ENCODE peak calls at places on chromosomes 6 and 20, in ten cellular contexts. O is NCI-H1105 treated with DMSO at 0.1 percent for 48 hours, Q is ovary, P is myocyte, W is RWPE1, Y is NB4, R is SHP77 treated with DMSO at 0.1 percent for 48 hours, M is glomerular endothelial cell, B is aorta, U is substantia nigra. V is an unnamed sample.

GRCh38 chr6:137661601-137662000 is 167.4 kb upstream of the OLIG3 start:
- DNase-seq in M (no peak), U (no peak), P (peak), Q (no peak), O (no peak), Y (peak), W (peak), B (no peak), R (no peak), V (peak)

GRCh38 chr6:157218371-157219198 is 104.7 kb downstream of the TMEM242 start:
- DNase-seq in W (no peak), R (no peak), Q (no peak), B (peak), M (no peak), O (no peak), U (no peak), P (no peak), Y (no peak), V (no peak)

GRCh38 chr6:144055121-144055931 is 40.0 kb downstream of the SF3B5 start:
- DNase-seq in O (no peak), Q (no peak), Y (no peak), B (no peak), R (no peak), W (no peak), P (no peak), M (no peak), U (no peak), V (no peak)

GRCh38 chr6:113856011-113856551 is 1.1 kb upstream of the MARCKS start:
- DNase-seq in O (peak), R (peak), B (no peak), Y (peak), U (peak), Q (peak), M (no peak), W (peak), P (peak), V (peak)

GRCh38 chr6:90425161-90425641 is 128.6 kb upstream of the BACH2 start:
- DNase-seq in R (no peak), W (no peak), B (no peak), P (no peak), O (no peak), Y (no peak), Q (no peak), U (no peak), M (no peak), V (no peak)

GRCh38 chr6:4374231-4374630 is 238.9 kb upstream of the ECI2 start:
- DNase-seq in Y (no peak), Q (no peak), U (no peak), B (no peak), O (no peak), P (peak), M (no peak), R (no peak), W (no peak), V (no peak)

GRCh38 chr6:135410856-135411255 is 86.7 kb downstream of the AHI1 start:
- DNase-seq in Q (no peak), U (no peak), B (no peak), Y (no peak), M (no peak), O (no peak), W (no peak), R (no peak), P (no peak), V (no peak)

GRCh38 chr6:108872001-108872974 is 24.1 kb downstream of the ARMC2 start:
- DNase-seq in B (no peak), M (no peak), P (peak), Y (no peak), Q (no peak), U (no peak), O (no peak), R (no peak), W (no peak), V (no peak)

GRCh38 chr6:11358904-11359840 is 126.7 kb upstream of the NEDD9 start:
- DNase-seq in Q (no peak), Y (no peak), U (no peak), W (no peak), R (no peak), O (no peak), M (no peak), B (no peak), P (no peak), V (no peak)

GRCh38 chr20:37276494-37277252 is 12.8 kb upstream of the MANBAL start:
- DNase-seq in P (peak), Q (peak), U (peak), W (peak), B (peak), R (peak), M (peak), O (no peak), Y (peak), V (peak)

GRCh38 chr6:7763896-7764295 is 38.0 kb downstream of the BMP6 start:
- DNase-seq in W (no peak), O (no peak), B (no peak), R (peak), Q (no peak), P (no peak), M (no peak), Y (no peak), U (no peak), V (no peak)

GRCh38 chr6:166747644-166748595 is 120.9 kb upstream of the RPS6KA2 start:
- DNase-seq in Q (no peak), M (no peak), B (peak), O (no peak), Y (peak), W (no peak), P (peak), U (no peak), R (no peak), V (no peak)

GRCh38 chr20:33466303-33466646 is 22.7 kb upstream of the SNTA1 start:
- DNase-seq in M (no peak), W (no peak), U (no peak), O (no peak), P (no peak), R (no peak), Q (no peak), B (no peak), Y (no peak), V (no peak)

GRCh38 chr6:46796842-46797241 is 3.7 kb downstream of the MEP1A start:
- DNase-seq in R (no peak), Y (no peak), M (no peak), W (peak), U (no peak), B (no peak), P (no peak), Q (no peak), O (no peak), V (no peak)

GRCh38 chr20:57500235-57500634 is 24.7 kb downstream of the CTCFL start:
- DNase-seq in U (no peak), Y (no peak), Q (no peak), R (no peak), P (no peak), O (no peak), B (no peak), W (no peak), M (no peak), V (no peak)

GRCh38 chr6:39791850-39792500 is at the start of gene DAAM2:
- DNase-seq in M (no peak), R (no peak), Y (no peak), Q (peak), U (peak), B (peak), O (peak), P (peak), W (no peak), V (peak)

GRCh38 chr20:38799248-38799647 is 6.2 kb upstream of the PPP1R16B start:
- DNase-seq in B (no peak), U (no peak), O (no peak), P (no peak), W (no peak), R (no peak), Y (peak), Q (no peak), M (peak), V (no peak)

GRCh38 chr6:6851059-6851658 is 256.6 kb upstream of the RREB1 start:
- DNase-seq in Q (peak), B (no peak), U (no peak), Y (no peak), M (peak), P (peak), O (no peak), W (peak), R (peak), V (peak)

GRCh38 chr20:51327251-51327841 is 215.2 kb downstream of the NFATC2 start:
- DNase-seq in U (no peak), P (peak), B (no peak), W (no peak), Y (no peak), Q (no peak), O (no peak), R (no peak), M (no peak), V (peak)

GRCh38 chr6:109255946-109256628 is 126.2 kb downstream of the CD164 start:
- DNase-seq in R (peak), W (no peak), Y (no peak), P (no peak), Q (no peak), U (no peak), O (peak), M (no peak), B (no peak), V (no peak)

GRCh38 chr6:16092140-16092539 is 36.7 kb upstream of the MYLIP start:
- DNase-seq in M (peak), U (no peak), Y (peak), Q (no peak), P (no peak), O (no peak), R (no peak), B (no peak), W (no peak), V (no peak)

GRCh38 chr20:2507464-2507863 is 1.3 kb downstream of the ZNF343 start:
- DNase-seq in P (peak), M (no peak), W (no peak), R (no peak), U (no peak), B (no peak), O (no peak), Y (peak), Q (no peak), V (peak)

GRCh38 chr6:70337379-70338073 is 34.6 kb upstream of the COL9A1 start:
- DNase-seq in W (no peak), P (no peak), M (no peak), B (no peak), Y (no peak), Q (no peak), U (no peak), O (no peak), R (no peak), V (no peak)

GRCh38 chr6:48641544-48641943 is 530.5 kb upstream of the PTCHD4 start:
- DNase-seq in O (no peak), R (no peak), Y (no peak), P (peak), M (no peak), B (no peak), U (no peak), W (no peak), Q (no peak), V (peak)

GRCh38 chr20:5354871-5355270 is 38.1 kb upstream of the PROKR2 start:
- DNase-seq in Y (no peak), B (no peak), U (no peak), O (no peak), Q (no peak), M (no peak), P (no peak), W (no peak), R (no peak), V (no peak)

GRCh38 chr6:31821301-31822037 is 6.1 kb upstream of the HSPA1B start:
- DNase-seq in M (no peak), B (peak), R (peak), U (peak), Y (peak), W (peak), P (peak), O (peak), Q (peak), V (peak)

GRCh38 chr6:19999319-20000191 is 162.4 kb downstream of the ID4 start:
- DNase-seq in O (no peak), U (no peak), P (no peak), R (no peak), B (no peak), Y (peak), W (peak), M (no peak), Q (no peak), V (peak)

GRCh38 chr6:111871207-111871606 is 2.0 kb downstream of the FYN start:
- DNase-seq in U (no peak), M (no peak), O (no peak), R (no peak), W (no peak), P (no peak), Q (no peak), B (no peak), Y (peak), V (no peak)

GRCh38 chr6:14023855-14024254 is 93.7 kb upstream of the CD83 start:
- DNase-seq in B (no peak), Q (no peak), W (no peak), R (no peak), M (no peak), Y (no peak), O (no peak), P (no peak), U (no peak), V (no peak)

GRCh38 chr6:161444966-161445799 is 171.3 kb upstream of the AGPAT4 start:
- DNase-seq in M (no peak), B (no peak), W (no peak), O (no peak), P (peak), Q (no peak), R (no peak), Y (no peak), U (no peak), V (peak)

GRCh38 chr6:145137425-145137824 is 597.9 kb downstream of the EPM2A start:
- DNase-seq in R (no peak), U (no peak), Q (no peak), Y (peak), M (peak), P (peak), O (peak), W (no peak), B (no peak), V (peak)

V was measured in IMR-90.